ENCODE peak calls at places on chromosomes 11 and 22, in ten cellular contexts. One of them, this sample, is unnamed.

GRCh38 chr11:130418756-130419155 is 9.7 kb downstream of the ADAMTS8 start:
- DNase-seq in GM12865: no peak
- DNase-seq in kidney epithelial cell: no peak
- DNase-seq in HCT116: no peak
- DNase-seq in ascending aorta: no peak
- DNase-seq in choroid plexus epithelial cell: peak
- DNase-seq in BJ: no peak
- DNase-seq in cardiac muscle cell: no peak
- DNase-seq in fibroblast of pulmonary artery: no peak
- DNase-seq in astrocyte of the cerebellum: no peak
- DNase-seq in this sample: no peak

GRCh38 chr11:75474878-75475766 is 42.1 kb upstream of the KLHL35 start:
- DNase-seq in fibroblast of pulmonary artery: peak
- DNase-seq in BJ: no peak
- DNase-seq in HCT116: no peak
- DNase-seq in cardiac muscle cell: peak
- DNase-seq in astrocyte of the cerebellum: no peak
- DNase-seq in choroid plexus epithelial cell: peak
- DNase-seq in GM12865: peak
- DNase-seq in kidney epithelial cell: no peak
- DNase-seq in ascending aorta: no peak
- DNase-seq in this sample: no peak

GRCh38 chr11:66701432-66702240 is 23.9 kb upstream of the RBM4B start:
- DNase-seq in kidney epithelial cell: no peak
- DNase-seq in fibroblast of pulmonary artery: no peak
- DNase-seq in ascending aorta: no peak
- DNase-seq in choroid plexus epithelial cell: peak
- DNase-seq in GM12865: no peak
- DNase-seq in cardiac muscle cell: peak
- DNase-seq in HCT116: no peak
- DNase-seq in BJ: no peak
- DNase-seq in astrocyte of the cerebellum: no peak
- DNase-seq in this sample: no peak

GRCh38 chr11:1877211-1878133 is 14.2 kb downstream of the PRR33 start:
- DNase-seq in astrocyte of the cerebellum: no peak
- DNase-seq in HCT116: no peak
- DNase-seq in cardiac muscle cell: peak
- DNase-seq in kidney epithelial cell: no peak
- DNase-seq in choroid plexus epithelial cell: peak
- DNase-seq in GM12865: no peak
- DNase-seq in BJ: no peak
- DNase-seq in fibroblast of pulmonary artery: peak
- DNase-seq in ascending aorta: peak
- DNase-seq in this sample: no peak

GRCh38 chr11:46693597-46694012 is 6.8 kb downstream of the ARHGAP1 start:
- DNase-seq in HCT116: no peak
- DNase-seq in fibroblast of pulmonary artery: no peak
- DNase-seq in GM12865: no peak
- DNase-seq in kidney epithelial cell: no peak
- DNase-seq in astrocyte of the cerebellum: no peak
- DNase-seq in choroid plexus epithelial cell: peak
- DNase-seq in ascending aorta: no peak
- DNase-seq in cardiac muscle cell: peak
- DNase-seq in BJ: no peak
- DNase-seq in this sample: peak

GRCh38 chr11:11504071-11504470 is 117.7 kb downstream of the GALNT18 start:
- DNase-seq in GM12865: no peak
- DNase-seq in kidney epithelial cell: no peak
- DNase-seq in ascending aorta: no peak
- DNase-seq in BJ: no peak
- DNase-seq in HCT116: no peak
- DNase-seq in cardiac muscle cell: no peak
- DNase-seq in fibroblast of pulmonary artery: no peak
- DNase-seq in choroid plexus epithelial cell: no peak
- DNase-seq in astrocyte of the cerebellum: no peak
- DNase-seq in this sample: no peak

GRCh38 chr11:68838572-68838964 is 3.1 kb downstream of the CPT1A start:
- DNase-seq in HCT116: no peak
- DNase-seq in choroid plexus epithelial cell: no peak
- DNase-seq in astrocyte of the cerebellum: no peak
- DNase-seq in ascending aorta: peak
- DNase-seq in GM12865: no peak
- DNase-seq in kidney epithelial cell: no peak
- DNase-seq in BJ: no peak
- DNase-seq in fibroblast of pulmonary artery: peak
- DNase-seq in cardiac muscle cell: peak
- DNase-seq in this sample: no peak

GRCh38 chr11:35281169-35281591 is 138.2 kb downstream of the SLC1A2 start:
- DNase-seq in kidney epithelial cell: no peak
- DNase-seq in ascending aorta: peak
- DNase-seq in choroid plexus epithelial cell: no peak
- DNase-seq in fibroblast of pulmonary artery: no peak
- DNase-seq in astrocyte of the cerebellum: no peak
- DNase-seq in cardiac muscle cell: no peak
- DNase-seq in GM12865: no peak
- DNase-seq in HCT116: no peak
- DNase-seq in BJ: no peak
- DNase-seq in this sample: peak

GRCh38 chr11:16226245-16226644 is 130.1 kb downstream of the SOX6 start:
- DNase-seq in choroid plexus epithelial cell: peak
- DNase-seq in astrocyte of the cerebellum: no peak
- DNase-seq in kidney epithelial cell: peak
- DNase-seq in fibroblast of pulmonary artery: peak
- DNase-seq in BJ: no peak
- DNase-seq in cardiac muscle cell: peak
- DNase-seq in HCT116: no peak
- DNase-seq in GM12865: peak
- DNase-seq in ascending aorta: no peak
- DNase-seq in this sample: no peak

GRCh38 chr22:27154717-27155116 is 497.3 kb downstream of the MIAT start:
- DNase-seq in BJ: no peak
- DNase-seq in fibroblast of pulmonary artery: no peak
- DNase-seq in ascending aorta: no peak
- DNase-seq in GM12865: no peak
- DNase-seq in HCT116: no peak
- DNase-seq in astrocyte of the cerebellum: no peak
- DNase-seq in choroid plexus epithelial cell: no peak
- DNase-seq in cardiac muscle cell: no peak
- DNase-seq in kidney epithelial cell: no peak
- DNase-seq in this sample: no peak

GRCh38 chr22:43185860-43186261 is 1.1 kb downstream of the TTLL12 start:
- DNase-seq in GM12865: peak
- DNase-seq in choroid plexus epithelial cell: peak
- DNase-seq in BJ: no peak
- DNase-seq in cardiac muscle cell: peak
- DNase-seq in fibroblast of pulmonary artery: peak
- DNase-seq in kidney epithelial cell: no peak
- DNase-seq in ascending aorta: peak
- DNase-seq in astrocyte of the cerebellum: no peak
- DNase-seq in HCT116: peak
- DNase-seq in this sample: no peak

GRCh38 chr11:61694971-61695706 is 14.9 kb downstream of the DAGLA start:
- DNase-seq in BJ: no peak
- DNase-seq in fibroblast of pulmonary artery: no peak
- DNase-seq in astrocyte of the cerebellum: no peak
- DNase-seq in choroid plexus epithelial cell: no peak
- DNase-seq in ascending aorta: no peak
- DNase-seq in cardiac muscle cell: no peak
- DNase-seq in HCT116: no peak
- DNase-seq in kidney epithelial cell: no peak
- DNase-seq in GM12865: no peak
- DNase-seq in this sample: no peak

GRCh38 chr22:38505595-38506117 is 455 bp downstream of the DDX17 start:
- DNase-seq in HCT116: no peak
- DNase-seq in astrocyte of the cerebellum: peak
- DNase-seq in kidney epithelial cell: no peak
- DNase-seq in cardiac muscle cell: peak
- DNase-seq in GM12865: peak
- DNase-seq in ascending aorta: peak
- DNase-seq in choroid plexus epithelial cell: peak
- DNase-seq in fibroblast of pulmonary artery: peak
- DNase-seq in BJ: no peak
- DNase-seq in this sample: no peak

GRCh38 chr11:126352934-126353801 is 2.3 kb upstream of the ST3GAL4 start:
- DNase-seq in cardiac muscle cell: peak
- DNase-seq in astrocyte of the cerebellum: no peak
- DNase-seq in choroid plexus epithelial cell: peak
- DNase-seq in BJ: no peak
- DNase-seq in HCT116: no peak
- DNase-seq in fibroblast of pulmonary artery: peak
- DNase-seq in kidney epithelial cell: no peak
- DNase-seq in GM12865: peak
- DNase-seq in ascending aorta: no peak
- DNase-seq in this sample: peak
- TF ChIP-seq CTCF in cardiac muscle cell: no peak
- TF ChIP-seq CTCF in astrocyte of the cerebellum: no peak
- TF ChIP-seq CTCF in choroid plexus epithelial cell: no peak
- TF ChIP-seq CTCF in BJ: no peak
- TF ChIP-seq CTCF in HCT116: no peak
- TF ChIP-seq CTCF in fibroblast of pulmonary artery: no peak
- TF ChIP-seq CTCF in kidney epithelial cell: no peak
- TF ChIP-seq CTCF in GM12865: no peak
- TF ChIP-seq CTCF in ascending aorta: no peak
- TF ChIP-seq CTCF in this sample: no peak

GRCh38 chr22:24416095-24416494 is 11.3 kb upstream of the ADORA2A start:
- DNase-seq in choroid plexus epithelial cell: no peak
- DNase-seq in BJ: no peak
- DNase-seq in ascending aorta: no peak
- DNase-seq in fibroblast of pulmonary artery: no peak
- DNase-seq in HCT116: no peak
- DNase-seq in astrocyte of the cerebellum: no peak
- DNase-seq in cardiac muscle cell: no peak
- DNase-seq in GM12865: no peak
- DNase-seq in kidney epithelial cell: no peak
- DNase-seq in this sample: no peak
- H3K4me3 ChIP-seq in choroid plexus epithelial cell: no peak
- H3K4me3 ChIP-seq in BJ: no peak
- H3K4me3 ChIP-seq in ascending aorta: no peak
- H3K4me3 ChIP-seq in fibroblast of pulmonary artery: no peak
- H3K4me3 ChIP-seq in HCT116: no peak
- H3K4me3 ChIP-seq in astrocyte of the cerebellum: no peak
- H3K4me3 ChIP-seq in cardiac muscle cell: no peak
- H3K4me3 ChIP-seq in GM12865: no peak
- H3K4me3 ChIP-seq in kidney epithelial cell: no peak
- H3K4me3 ChIP-seq in this sample: no peak

GRCh38 chr22:32622762-32623147 is 148.1 kb downstream of the FBXO7 start:
- DNase-seq in choroid plexus epithelial cell: no peak
- DNase-seq in ascending aorta: no peak
- DNase-seq in BJ: no peak
- DNase-seq in astrocyte of the cerebellum: no peak
- DNase-seq in kidney epithelial cell: no peak
- DNase-seq in HCT116: no peak
- DNase-seq in fibroblast of pulmonary artery: no peak
- DNase-seq in cardiac muscle cell: no peak
- DNase-seq in GM12865: no peak
- DNase-seq in this sample: no peak

GRCh38 chr22:32621656-32622003 is 147.0 kb downstream of the FBXO7 start:
- DNase-seq in HCT116: no peak
- DNase-seq in GM12865: no peak
- DNase-seq in kidney epithelial cell: no peak
- DNase-seq in ascending aorta: no peak
- DNase-seq in astrocyte of the cerebellum: no peak
- DNase-seq in BJ: no peak
- DNase-seq in choroid plexus epithelial cell: no peak
- DNase-seq in cardiac muscle cell: no peak
- DNase-seq in fibroblast of pulmonary artery: no peak
- DNase-seq in this sample: no peak

GRCh38 chr22:32622004-32622761 is 147.6 kb downstream of the FBXO7 start:
- DNase-seq in kidney epithelial cell: no peak
- DNase-seq in HCT116: no peak
- DNase-seq in cardiac muscle cell: peak
- DNase-seq in astrocyte of the cerebellum: peak
- DNase-seq in ascending aorta: no peak
- DNase-seq in fibroblast of pulmonary artery: peak
- DNase-seq in GM12865: no peak
- DNase-seq in BJ: peak
- DNase-seq in choroid plexus epithelial cell: peak
- DNase-seq in this sample: peak

GRCh38 chr22:32619614-32620426 is 145.2 kb downstream of the FBXO7 start:
- DNase-seq in astrocyte of the cerebellum: peak
- DNase-seq in GM12865: no peak
- DNase-seq in kidney epithelial cell: no peak
- DNase-seq in BJ: no peak
- DNase-seq in choroid plexus epithelial cell: peak
- DNase-seq in fibroblast of pulmonary artery: peak
- DNase-seq in HCT116: no peak
- DNase-seq in ascending aorta: peak
- DNase-seq in cardiac muscle cell: peak
- DNase-seq in this sample: no peak

DNA sequence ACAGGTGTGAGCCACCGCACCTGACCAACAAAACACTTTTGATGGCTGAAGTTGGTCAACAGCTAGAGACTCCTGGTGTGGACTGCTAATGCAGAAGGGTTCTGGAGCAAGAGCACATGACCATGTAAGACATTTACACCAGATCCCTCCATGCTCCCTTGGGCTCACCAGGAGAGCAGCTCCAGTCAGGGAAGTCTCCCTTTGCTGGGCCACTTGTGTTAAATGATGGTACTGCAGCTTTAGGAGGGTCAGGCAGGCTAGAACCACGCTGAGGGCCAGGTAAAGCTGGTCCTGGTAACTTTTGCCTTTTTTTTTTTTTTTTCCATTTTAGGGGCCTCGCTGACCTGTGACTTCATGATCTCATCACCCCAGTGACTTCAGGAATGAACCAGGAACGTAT is 146.4 kb downstream of the FBXO7 start:
- DNase-seq in ascending aorta: no peak
- DNase-seq in astrocyte of the cerebellum: no peak
- DNase-seq in GM12865: no peak
- DNase-seq in choroid plexus epithelial cell: no peak
- DNase-seq in kidney epithelial cell: no peak
- DNase-seq in HCT116: no peak
- DNase-seq in cardiac muscle cell: no peak
- DNase-seq in fibroblast of pulmonary artery: no peak
- DNase-seq in BJ: no peak
- DNase-seq in this sample: no peak
- TF ChIP-seq CTCF in ascending aorta: no peak
- TF ChIP-seq CTCF in astrocyte of the cerebellum: no peak
- TF ChIP-seq CTCF in GM12865: no peak
- TF ChIP-seq CTCF in choroid plexus epithelial cell: no peak
- TF ChIP-seq CTCF in kidney epithelial cell: no peak
- TF ChIP-seq CTCF in HCT116: peak
- TF ChIP-seq CTCF in cardiac muscle cell: no peak
- TF ChIP-seq CTCF in fibroblast of pulmonary artery: no peak
- TF ChIP-seq CTCF in BJ: no peak
- TF ChIP-seq CTCF in this sample: no peak

DNA sequence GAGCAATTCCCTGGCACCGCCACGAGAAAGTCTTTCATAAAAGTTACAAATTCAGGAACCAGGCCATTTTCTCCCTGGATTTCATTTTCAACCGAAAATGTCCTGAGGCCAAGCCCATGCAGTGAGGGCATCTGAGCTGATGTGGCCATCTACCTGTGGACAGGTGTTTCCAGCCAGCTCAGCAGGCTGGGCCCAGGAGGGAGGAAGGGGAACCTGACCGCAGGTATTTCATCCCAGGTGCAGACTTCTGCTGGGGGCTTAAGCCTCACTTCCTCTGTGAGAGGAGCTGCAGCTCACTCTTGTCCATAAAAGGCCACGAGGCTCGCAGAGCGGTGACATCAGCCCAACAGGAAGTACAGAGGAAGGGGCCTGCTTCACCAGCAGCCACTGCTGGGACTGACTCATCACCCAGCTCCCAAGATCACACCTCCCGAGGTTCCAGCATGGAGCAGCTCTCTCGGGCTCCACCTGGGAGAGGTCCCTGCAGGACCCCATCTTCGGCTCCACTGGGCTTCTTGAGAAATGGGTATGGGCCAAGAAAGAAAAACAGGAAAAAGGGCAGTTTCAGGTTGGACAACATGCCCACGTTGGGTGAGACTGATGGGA is 56.4 kb downstream of the MYH9 start:
- DNase-seq in astrocyte of the cerebellum: peak
- DNase-seq in fibroblast of pulmonary artery: peak
- DNase-seq in BJ: peak
- DNase-seq in kidney epithelial cell: peak
- DNase-seq in GM12865: peak
- DNase-seq in ascending aorta: peak
- DNase-seq in cardiac muscle cell: peak
- DNase-seq in HCT116: peak
- DNase-seq in choroid plexus epithelial cell: peak
- DNase-seq in this sample: peak
- H3K4me3 ChIP-seq in astrocyte of the cerebellum: no peak
- H3K4me3 ChIP-seq in fibroblast of pulmonary artery: no peak
- H3K4me3 ChIP-seq in BJ: no peak
- H3K4me3 ChIP-seq in kidney epithelial cell: no peak
- H3K4me3 ChIP-seq in GM12865: peak
- H3K4me3 ChIP-seq in ascending aorta: peak
- H3K4me3 ChIP-seq in cardiac muscle cell: no peak
- H3K4me3 ChIP-seq in HCT116: peak
- H3K4me3 ChIP-seq in choroid plexus epithelial cell: no peak
- H3K4me3 ChIP-seq in this sample: no peak

This sample was measured in retinal pigment epithelial cell.